ENCODE peak calls at places on chromosomes 5 and 9, in ten cellular contexts. C, H, N, A, M, P, U, S, V and G are unnamed samples.

GRCh38 chr5:132294728-132295504 is 722 bp downstream of the SLC22A4 start:
- DNase-seq in C (no peak), H (peak; percentile 55), N (peak; percentile 98), A (peak; percentile 15), M (peak; percentile 66), P (peak; percentile 79), U (peak; percentile 27), S (peak; percentile 93), V (peak; percentile 53), G (peak; percentile 88)

GRCh38 chr9:95023217-95024003 is 294.1 kb downstream of the FANCC start:
- DNase-seq in C (no peak), H (no peak), N (no peak), A (no peak), M (no peak), P (peak; percentile 80), U (peak; percentile 78), S (peak; percentile 71), V (peak; percentile 62), G (no peak)

GRCh38 chr5:67238191-67238590 is 41.6 kb upstream of the CD180 start:
- DNase-seq in C (no peak), H (no peak), N (no peak), A (no peak), M (no peak), P (no peak), U (no peak), S (no peak), V (no peak), G (no peak)

GRCh38 chr9:6055213-6055612 is 39.8 kb upstream of the RANBP6 start:
- DNase-seq in C (no peak), H (peak; percentile 49), N (peak; percentile 98), A (no peak), M (no peak), P (peak; percentile 91), U (peak; percentile 89), S (peak; percentile 56), V (no peak), G (no peak)

GRCh38 chr5:138905541-138905940 is 30.4 kb upstream of the LRRTM2 start:
- DNase-seq in C (no peak), H (no peak), N (no peak), A (no peak), M (no peak), P (peak; percentile 53), U (no peak), S (no peak), V (no peak), G (no peak)

GRCh38 chr9:74804018-74804385 is 83.7 kb downstream of the TRPM6 start:
- DNase-seq in C (no peak), H (no peak), N (no peak), A (no peak), M (no peak), P (peak; percentile 60), U (peak; percentile 21), S (no peak), V (no peak), G (no peak)

GRCh38 chr9:113993838-113994540 is 84.1 kb downstream of the AMBP start:
- DNase-seq in C (no peak), H (peak; percentile 95), N (no peak), A (no peak), M (peak; percentile 74), P (no peak), U (no peak), S (peak; percentile 97), V (peak; percentile 93), G (no peak)

GRCh38 chr9:27371382-27371781 is 74.4 kb upstream of the EQTN start:
- DNase-seq in C (no peak), H (peak; percentile 76), N (no peak), A (no peak), M (no peak), P (peak; percentile 67), U (peak; percentile 22), S (no peak), V (no peak), G (no peak)

GRCh38 chr5:111211341-111211740 is 12.8 kb upstream of the CAMK4 start:
- DNase-seq in C (no peak), H (no peak), N (no peak), A (no peak), M (no peak), P (no peak), U (no peak), S (no peak), V (no peak), G (no peak)
- H3K4me3 ChIP-seq in C (no peak overlapping the region), H (no peak overlapping the region), N (no peak overlapping the region), A (no peak overlapping the region), M (no peak overlapping the region), P (no peak overlapping the region), U (no peak overlapping the region), S (no peak overlapping the region), V (no peak overlapping the region), G (no peak overlapping the region)

GRCh38 chr9:120711841-120712538 is 2.3 kb downstream of the MEGF9 start:
- DNase-seq in C (no peak), H (no peak), N (no peak), A (no peak), M (no peak), P (peak; percentile 47), U (no peak), S (no peak), V (no peak), G (no peak)

GRCh38 chr9:120711354-120711753 is 2.9 kb downstream of the MEGF9 start:
- DNase-seq in C (no peak), H (no peak), N (no peak), A (no peak), M (no peak), P (peak; percentile 44), U (no peak), S (no peak), V (no peak), G (no peak)

GRCh38 chr9:120712539-120713031 is 1.7 kb downstream of the MEGF9 start:
- DNase-seq in C (no peak), H (no peak), N (no peak), A (no peak), M (no peak), P (peak; percentile 41), U (no peak), S (no peak), V (no peak), G (no peak)

GRCh38 chr9:120708526-120709224 is 5.6 kb downstream of the MEGF9 start:
- DNase-seq in C (no peak), H (no peak), N (no peak), A (no peak), M (no peak), P (no peak), U (no peak), S (no peak), V (no peak), G (no peak)

DNA sequence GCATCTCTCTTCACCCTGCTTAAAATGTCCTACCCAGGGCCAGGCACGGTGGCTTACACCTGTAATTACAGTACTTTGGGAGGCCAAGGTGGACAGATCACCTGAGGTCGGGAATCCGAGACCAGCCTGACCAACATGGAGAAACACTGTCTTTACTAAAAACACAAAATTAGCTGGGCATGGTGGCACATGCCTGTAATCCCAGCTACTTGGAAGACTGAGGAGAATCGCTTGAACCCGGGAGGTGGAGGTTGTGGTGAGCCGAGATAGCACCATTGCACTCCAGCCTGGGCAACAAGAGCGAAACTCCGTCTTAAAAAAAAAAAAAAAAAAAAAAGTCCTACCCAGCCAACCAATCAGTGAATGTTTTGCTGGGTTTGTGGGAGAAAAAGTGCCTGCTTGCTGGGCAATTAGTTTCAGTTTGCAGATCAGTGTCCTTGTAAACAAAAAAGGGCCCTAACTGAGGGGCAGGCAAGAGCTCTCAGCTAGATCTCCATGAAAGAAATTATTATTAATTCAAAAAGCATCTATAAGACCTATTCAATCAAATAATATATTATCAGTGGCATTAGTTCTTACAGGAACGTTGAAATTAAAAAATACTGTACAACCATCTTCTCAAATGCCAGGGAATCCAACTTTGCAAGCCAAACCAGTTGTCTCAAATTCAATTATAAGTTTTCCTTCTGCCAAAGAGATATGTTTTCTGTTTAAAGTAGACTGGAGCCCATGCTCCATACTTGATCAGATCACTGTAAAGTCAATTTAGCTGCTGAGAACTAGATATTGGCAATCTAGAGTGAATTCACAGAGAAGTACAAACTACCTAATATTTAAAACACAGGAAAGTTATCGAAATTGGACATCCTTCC is 3.9 kb downstream of the MEGF9 start:
- DNase-seq in C (no peak), H (no peak), N (peak; percentile 61), A (no peak), M (no peak), P (peak; percentile 74), U (peak; percentile 52), S (peak; percentile 68), V (no peak), G (peak; percentile 59)
- TF ChIP-seq POLR2A in C (no peak), H (no peak), N (peak; percentile 18), A (no peak), M (no peak), P (no peak), U (no peak), S (peak; percentile 75), V (no peak), G (no peak)

DNA sequence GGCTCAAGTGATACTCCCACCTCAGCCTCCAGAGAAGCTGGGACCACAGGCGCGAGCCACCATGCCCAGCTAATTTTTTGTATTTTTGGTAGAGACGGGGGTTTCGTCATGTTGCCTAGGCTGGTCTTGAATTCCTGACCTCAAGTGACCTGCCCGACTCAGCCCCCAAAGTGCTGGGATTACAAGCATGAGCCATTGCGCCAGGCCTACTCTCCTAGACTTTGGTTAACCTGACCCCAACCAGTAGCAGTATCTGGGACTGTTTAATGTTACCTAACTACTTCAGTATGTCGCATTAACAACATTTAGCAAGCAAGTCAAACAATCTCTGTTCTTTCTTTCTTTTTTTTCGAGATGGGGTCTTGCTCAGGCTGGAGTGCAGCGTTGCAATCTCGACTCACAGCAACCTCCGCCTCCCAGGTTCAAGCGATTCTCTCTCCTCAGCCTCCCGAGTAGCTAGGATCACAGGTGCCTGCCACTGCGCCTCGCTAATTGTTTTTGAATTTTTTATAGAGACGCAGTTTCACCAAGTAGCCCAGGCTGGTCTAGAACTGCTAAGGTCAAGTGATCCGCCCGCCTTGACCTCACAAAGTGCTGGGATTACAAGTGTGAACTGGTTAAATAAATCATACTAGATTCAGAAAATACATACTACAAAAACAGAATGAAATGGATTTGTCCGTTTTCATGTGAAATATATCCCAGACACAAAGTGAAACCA is 2.0 kb downstream of the AK3 start:
- DNase-seq in C (no peak), H (no peak), N (peak; percentile 77), A (no peak), M (no peak), P (no peak), U (no peak), S (no peak), V (no peak), G (no peak)
- H3K4me3 ChIP-seq in C (no peak overlapping the region), H (peak overlapping the region; percentile 84), N (peak overlapping the region; percentile 86), A (peak overlapping the region; percentile 97), M (peak overlapping the region; percentile 74), P (peak overlapping the region; percentile 88), U (peak overlapping the region; percentile 65), S (peak overlapping the region; percentile 95), V (peak overlapping the region; percentile 87), G (peak overlapping the region; percentile 73)

DNA sequence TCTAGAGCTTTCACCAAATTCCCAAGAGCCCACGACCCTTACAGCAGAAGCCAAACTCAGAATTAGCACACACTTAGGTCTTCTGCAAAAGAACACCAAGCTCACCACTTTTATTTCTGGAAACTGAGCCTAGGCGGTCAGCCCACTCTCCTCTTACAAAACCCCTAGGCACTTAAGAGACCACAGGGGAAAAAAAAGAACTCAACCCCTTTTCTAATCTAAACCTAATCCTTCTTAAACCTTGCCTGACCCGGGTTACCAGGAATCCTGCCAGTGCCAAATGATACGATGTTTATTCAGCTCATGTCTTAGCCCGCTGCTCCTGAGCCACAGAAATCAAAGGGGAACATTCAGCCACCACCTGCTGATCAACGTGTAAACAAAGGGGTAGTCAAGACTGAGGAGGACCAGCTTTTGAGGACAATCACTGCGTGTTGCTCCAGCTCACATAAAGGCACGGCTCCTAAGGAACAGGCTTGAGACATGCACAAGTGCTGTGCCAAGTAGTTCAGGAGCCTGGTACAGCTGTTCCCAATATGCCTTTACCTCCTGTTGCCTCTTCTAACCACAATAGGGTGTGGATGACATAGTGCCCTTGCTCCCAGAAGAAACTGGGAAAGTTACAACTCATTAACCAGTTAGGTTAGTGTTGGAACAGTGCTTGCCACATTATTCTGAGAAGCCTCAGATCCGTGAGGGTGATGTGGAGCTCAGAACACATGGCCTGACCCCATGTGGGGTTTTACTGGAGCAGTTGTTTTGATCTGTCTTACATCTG is 49.3 kb downstream of the ZFAND5 start:
- DNase-seq in C (no peak), H (peak; percentile 81), N (peak; percentile 76), A (no peak), M (no peak), P (peak; percentile 91), U (no peak), S (no peak), V (no peak), G (no peak)
- TF ChIP-seq POLR2A in C (no peak), H (no peak), N (no peak), A (no peak), M (no peak), P (no peak), U (no peak), S (no peak), V (no peak), G (no peak)